ENCODE peak calls at places on chromosomes 1 and 21, in five cellular contexts. K is fibroblast of pulmonary artery, V is astrocyte of the spinal cord, G is SK-N-SH, C is hepatocyte. P is an unnamed sample.

GRCh38 chr1:59487335-59488031 is 190.6 kb downstream of the FGGY start:
- DNase-seq in K (peak), V (peak), G (no peak), C (peak), P (peak)

GRCh38 chr1:145961425-145962156 is 2.8 kb downstream of the ANKRD34A start:
- DNase-seq in K (no peak), V (no peak), G (peak), C (peak), P (no peak)

GRCh38 chr21:38858429-38859205 is 52.9 kb downstream of the ETS2 start:
- DNase-seq in K (no peak), V (no peak), G (no peak), C (no peak), P (no peak)

GRCh38 chr1:25793585-25794170 is 6.3 kb upstream of the SELENON start:
- DNase-seq in K (no peak), V (no peak), G (no peak), C (no peak), P (peak)

GRCh38 chr21:39348040-39348354 is 891 bp downstream of the HMGN1 start:
- DNase-seq in K (no peak), V (no peak), G (no peak), C (no peak), P (peak)

GRCh38 chr1:208559597-208559996 is 315.4 kb upstream of the PLXNA2 start:
- DNase-seq in K (no peak), V (no peak), G (no peak), C (no peak), P (no peak)

GRCh38 chr1:47669081-47669585 is 231.3 kb downstream of the FOXD2 start:
- DNase-seq in K (no peak), V (no peak), G (no peak), C (no peak), P (no peak)

GRCh38 chr1:226737819-226738420 is 1.2 kb downstream of the ITPKB start:
- DNase-seq in K (peak), V (peak), G (peak), C (peak), P (peak)

GRCh38 chr1:200962631-200963030 is 60.9 kb downstream of the KIF21B start:
- DNase-seq in K (no peak), V (no peak), G (no peak), C (peak), P (no peak)

GRCh38 chr1:167328762-167329483 is 108.2 kb downstream of the POU2F1 start:
- DNase-seq in K (peak), V (no peak), G (no peak), C (no peak), P (no peak)
- H3K4me3 ChIP-seq in K (no peak), V (no peak), G (no peak), C (no peak), P (no peak)

GRCh38 chr1:178364782-178365181 is 132.0 kb downstream of the CLEC20A start:
- DNase-seq in K (no peak), V (no peak), G (no peak), C (no peak), P (no peak)

GRCh38 chr1:178367151-178367550 is 129.6 kb downstream of the CLEC20A start:
- DNase-seq in K (no peak), V (no peak), G (no peak), C (no peak), P (no peak)

GRCh38 chr1:178360421-178360820 is 136.3 kb downstream of the CLEC20A start:
- DNase-seq in K (no peak), V (no peak), G (no peak), C (no peak), P (no peak)

GRCh38 chr1:178361847-178362246 is 134.9 kb downstream of the CLEC20A start:
- DNase-seq in K (no peak), V (no peak), G (no peak), C (no peak), P (no peak)

GRCh38 chr1:178362784-178363183 is 134.0 kb downstream of the CLEC20A start:
- DNase-seq in K (peak), V (no peak), G (no peak), C (no peak), P (peak)
- H3K4me3 ChIP-seq in K (no peak), V (no peak), G (no peak), C (no peak), P (no peak)

DNA sequence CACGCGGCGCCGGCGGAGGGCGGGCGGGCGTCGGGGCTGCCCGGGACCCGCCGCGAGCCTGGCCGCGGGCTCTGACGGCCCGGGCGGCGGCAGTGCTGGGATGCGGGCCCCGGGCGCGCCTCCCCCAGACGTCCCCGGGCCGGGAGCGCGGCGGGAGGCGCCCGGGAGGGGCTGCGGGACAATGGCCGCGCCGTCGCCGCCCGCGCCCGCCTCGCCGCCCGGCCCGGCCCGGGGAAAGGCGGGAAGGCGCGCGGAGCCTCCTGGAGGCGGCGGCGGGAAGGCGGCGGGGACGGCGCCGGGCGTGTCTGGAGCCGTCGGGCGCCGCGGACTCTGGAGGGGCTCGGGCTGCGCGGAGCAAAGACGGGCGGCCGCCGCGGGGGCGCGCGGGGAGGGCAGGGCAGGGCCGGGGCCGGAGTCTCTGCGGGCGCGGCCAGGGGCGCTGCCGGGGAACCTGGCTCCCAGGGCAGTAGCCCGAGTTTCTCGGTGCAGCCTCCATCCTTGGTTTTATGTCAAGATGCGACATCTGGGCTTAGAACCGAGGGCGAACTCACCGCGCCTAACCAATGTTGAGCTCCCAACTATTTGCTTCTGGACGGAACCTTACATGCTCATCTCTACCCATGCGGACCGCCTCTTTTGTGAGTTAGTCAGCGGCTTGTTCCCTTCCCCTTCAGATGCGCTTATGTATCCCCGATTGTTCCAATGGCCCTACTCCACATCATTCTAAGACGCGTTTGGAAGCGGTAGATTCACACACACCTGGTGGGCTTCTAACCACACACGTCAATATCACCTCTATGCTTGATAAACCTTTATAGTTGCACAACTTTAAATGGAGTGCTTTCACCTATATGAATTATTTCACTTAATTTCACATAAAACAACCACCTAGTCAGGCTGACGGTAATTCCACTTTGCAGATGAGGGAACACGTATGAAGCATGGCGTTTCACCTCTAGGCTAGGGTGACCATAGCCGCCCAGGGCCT is 651 bp downstream of the ZBTB8A start:
- DNase-seq in K (peak), V (peak), G (peak), C (peak), P (peak)
- H3K4me3 ChIP-seq in K (peak), V (peak), G (peak), C (peak), P (peak)

GRCh38 chr1:168963596-168963995 is 142.9 kb upstream of the ATP1B1 start:
- DNase-seq in K (no peak), V (no peak), G (no peak), C (no peak), P (no peak)
- H3K4me3 ChIP-seq in K (no peak), V (no peak), G (no peak), C (no peak), P (no peak)

GRCh38 chr1:1060281-1061000 is 13.7 kb downstream of the RNF223 start:
- DNase-seq in K (no peak), V (no peak), G (no peak), C (no peak), P (no peak)
- H3K4me3 ChIP-seq in K (no peak), V (no peak), G (no peak), C (no peak), P (no peak)

P was measured in fibroblast of the aortic adventitia.